ENCODE peak calls at places on chromosome 19, in nine cellular contexts. One of them, this sample, is unnamed.

GRCh38 chr19:49331616-49332055 is 3.6 kb upstream of the CD37 start:
- DNase-seq in A549: peak
- DNase-seq in fibroblast of lung: peak
- DNase-seq in PC-3: peak
- DNase-seq in GM23338: peak
- DNase-seq in hepatocyte: peak
- DNase-seq in PC-9: peak
- DNase-seq in mammary epithelial cell: peak
- DNase-seq in IMR-90: peak
- DNase-seq in this sample: peak

GRCh38 chr19:35718345-35719041 is 690 bp downstream of the KMT2B start:
- DNase-seq in A549: peak
- DNase-seq in fibroblast of lung: peak
- DNase-seq in PC-3: peak
- DNase-seq in GM23338: peak
- DNase-seq in hepatocyte: peak
- DNase-seq in PC-9: no peak
- DNase-seq in mammary epithelial cell: peak
- DNase-seq in IMR-90: no peak
- DNase-seq in this sample: peak

GRCh38 chr19:36771275-36772231 is 1.1 kb downstream of the ZNF850 start:
- DNase-seq in A549: no peak
- DNase-seq in fibroblast of lung: peak
- DNase-seq in PC-3: peak
- DNase-seq in GM23338: peak
- DNase-seq in hepatocyte: peak
- DNase-seq in PC-9: peak
- DNase-seq in mammary epithelial cell: peak
- DNase-seq in IMR-90: peak
- DNase-seq in this sample: peak

GRCh38 chr19:17949956-17950309 is 17.0 kb upstream of the KCNN1 start:
- DNase-seq in A549: no peak
- DNase-seq in fibroblast of lung: no peak
- DNase-seq in PC-3: peak
- DNase-seq in GM23338: peak
- DNase-seq in hepatocyte: no peak
- DNase-seq in PC-9: no peak
- DNase-seq in mammary epithelial cell: no peak
- DNase-seq in IMR-90: no peak
- DNase-seq in this sample: no peak

GRCh38 chr19:55447421-55448174 is 4.5 kb upstream of the SHISA7 start:
- DNase-seq in A549: peak
- DNase-seq in fibroblast of lung: no peak
- DNase-seq in PC-3: peak
- DNase-seq in GM23338: peak
- DNase-seq in hepatocyte: no peak
- DNase-seq in PC-9: peak
- DNase-seq in mammary epithelial cell: peak
- DNase-seq in IMR-90: peak
- DNase-seq in this sample: peak

GRCh38 chr19:55253264-55253663 is 5.6 kb downstream of the PPP6R1 start:
- DNase-seq in A549: no peak
- DNase-seq in fibroblast of lung: no peak
- DNase-seq in PC-3: no peak
- DNase-seq in GM23338: no peak
- DNase-seq in hepatocyte: no peak
- DNase-seq in PC-9: no peak
- DNase-seq in mammary epithelial cell: no peak
- DNase-seq in IMR-90: no peak
- DNase-seq in this sample: no peak

GRCh38 chr19:38111898-38112297 is 112.1 kb downstream of the DPF1 start:
- DNase-seq in A549: no peak
- DNase-seq in fibroblast of lung: no peak
- DNase-seq in PC-3: no peak
- DNase-seq in GM23338: no peak
- DNase-seq in hepatocyte: no peak
- DNase-seq in PC-9: no peak
- DNase-seq in mammary epithelial cell: no peak
- DNase-seq in IMR-90: no peak
- DNase-seq in this sample: no peak

GRCh38 chr19:51572908-51573307 is 1.8 kb downstream of the ZNF175 start:
- DNase-seq in A549: no peak
- DNase-seq in fibroblast of lung: peak
- DNase-seq in PC-3: peak
- DNase-seq in GM23338: no peak
- DNase-seq in hepatocyte: no peak
- DNase-seq in PC-9: no peak
- DNase-seq in mammary epithelial cell: peak
- DNase-seq in IMR-90: peak
- DNase-seq in this sample: peak

GRCh38 chr19:56132316-56132822 is 8.7 kb upstream of the ZNF444 start:
- DNase-seq in A549: no peak
- DNase-seq in fibroblast of lung: peak
- DNase-seq in PC-3: no peak
- DNase-seq in GM23338: no peak
- DNase-seq in hepatocyte: peak
- DNase-seq in PC-9: peak
- DNase-seq in mammary epithelial cell: no peak
- DNase-seq in IMR-90: peak
- DNase-seq in this sample: peak

GRCh38 chr19:11387154-11388034 is 3.3 kb upstream of the EPOR start:
- DNase-seq in A549: no peak
- DNase-seq in fibroblast of lung: no peak
- DNase-seq in PC-3: no peak
- DNase-seq in GM23338: no peak
- DNase-seq in hepatocyte: no peak
- DNase-seq in PC-9: no peak
- DNase-seq in mammary epithelial cell: no peak
- DNase-seq in IMR-90: no peak
- DNase-seq in this sample: peak

GRCh38 chr19:34173145-34173956 is 1.0 kb downstream of the LSM14A start:
- DNase-seq in A549: peak
- DNase-seq in fibroblast of lung: peak
- DNase-seq in PC-3: peak
- DNase-seq in GM23338: peak
- DNase-seq in hepatocyte: peak
- DNase-seq in PC-9: peak
- DNase-seq in mammary epithelial cell: peak
- DNase-seq in IMR-90: peak
- DNase-seq in this sample: peak

GRCh38 chr19:12880551-12881171 is 588 bp downstream of the DNASE2 start:
- DNase-seq in A549: no peak
- DNase-seq in fibroblast of lung: peak
- DNase-seq in PC-3: peak
- DNase-seq in GM23338: peak
- DNase-seq in hepatocyte: peak
- DNase-seq in PC-9: no peak
- DNase-seq in mammary epithelial cell: no peak
- DNase-seq in IMR-90: peak
- DNase-seq in this sample: peak

GRCh38 chr19:10430505-10431253 is 10.3 kb downstream of the PDE4A start:
- DNase-seq in A549: no peak
- DNase-seq in fibroblast of lung: peak
- DNase-seq in PC-3: peak
- DNase-seq in GM23338: peak
- DNase-seq in hepatocyte: peak
- DNase-seq in PC-9: peak
- DNase-seq in mammary epithelial cell: no peak
- DNase-seq in IMR-90: peak
- DNase-seq in this sample: peak

GRCh38 chr19:6223461-6224307 is 56.1 kb downstream of the MLLT1 start:
- DNase-seq in A549: no peak
- DNase-seq in fibroblast of lung: no peak
- DNase-seq in PC-3: no peak
- DNase-seq in GM23338: no peak
- DNase-seq in hepatocyte: no peak
- DNase-seq in PC-9: no peak
- DNase-seq in mammary epithelial cell: no peak
- DNase-seq in IMR-90: no peak
- DNase-seq in this sample: peak
- TF ChIP-seq CTCF in A549: no peak
- TF ChIP-seq CTCF in fibroblast of lung: no peak
- TF ChIP-seq CTCF in PC-3: no peak
- TF ChIP-seq CTCF in GM23338: no peak
- TF ChIP-seq CTCF in hepatocyte: no peak
- TF ChIP-seq CTCF in PC-9: no peak
- TF ChIP-seq CTCF in mammary epithelial cell: no peak
- TF ChIP-seq CTCF in IMR-90: no peak
- TF ChIP-seq CTCF in this sample: no peak

GRCh38 chr19:3142292-3142670 is 6.4 kb downstream of the GNA15 start:
- DNase-seq in A549: peak
- DNase-seq in fibroblast of lung: peak
- DNase-seq in PC-3: peak
- DNase-seq in GM23338: no peak
- DNase-seq in hepatocyte: no peak
- DNase-seq in PC-9: peak
- DNase-seq in mammary epithelial cell: peak
- DNase-seq in IMR-90: peak
- DNase-seq in this sample: peak

GRCh38 chr19:3146677-3147100 is 10.9 kb downstream of the GNA15 start:
- DNase-seq in A549: no peak
- DNase-seq in fibroblast of lung: no peak
- DNase-seq in PC-3: peak
- DNase-seq in GM23338: peak
- DNase-seq in hepatocyte: no peak
- DNase-seq in PC-9: no peak
- DNase-seq in mammary epithelial cell: no peak
- DNase-seq in IMR-90: no peak
- DNase-seq in this sample: peak

GRCh38 chr19:3145909-3146676 is 10.3 kb downstream of the GNA15 start:
- DNase-seq in A549: no peak
- DNase-seq in fibroblast of lung: no peak
- DNase-seq in PC-3: no peak
- DNase-seq in GM23338: no peak
- DNase-seq in hepatocyte: no peak
- DNase-seq in PC-9: no peak
- DNase-seq in mammary epithelial cell: no peak
- DNase-seq in IMR-90: no peak
- DNase-seq in this sample: no peak

GRCh38 chr19:3140667-3141038 is 4.8 kb downstream of the GNA15 start:
- DNase-seq in A549: no peak
- DNase-seq in fibroblast of lung: no peak
- DNase-seq in PC-3: no peak
- DNase-seq in GM23338: no peak
- DNase-seq in hepatocyte: no peak
- DNase-seq in PC-9: no peak
- DNase-seq in mammary epithelial cell: no peak
- DNase-seq in IMR-90: no peak
- DNase-seq in this sample: no peak

DNA sequence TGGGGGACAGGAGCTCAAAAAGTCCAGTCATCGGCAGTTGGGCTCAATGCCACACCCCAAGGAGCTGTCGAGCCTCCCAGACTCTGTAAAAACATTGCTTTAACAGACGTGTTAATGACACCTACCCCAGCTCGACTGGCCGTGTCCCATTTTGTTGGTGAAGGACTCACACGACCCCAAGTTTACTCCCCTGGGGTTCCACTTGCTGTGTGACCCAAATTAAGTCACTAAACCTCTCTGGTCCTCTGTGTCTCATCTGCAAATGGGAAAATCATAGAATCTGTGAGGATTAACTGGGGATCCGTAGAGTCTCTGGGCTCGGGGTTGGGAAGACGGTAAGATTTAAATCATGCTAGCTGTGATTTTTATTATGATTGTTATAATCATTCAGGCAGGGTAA is 7.1 kb downstream of the GNA15 start:
- DNase-seq in A549: no peak
- DNase-seq in fibroblast of lung: no peak
- DNase-seq in PC-3: no peak
- DNase-seq in GM23338: no peak
- DNase-seq in hepatocyte: no peak
- DNase-seq in PC-9: no peak
- DNase-seq in mammary epithelial cell: no peak
- DNase-seq in IMR-90: no peak
- DNase-seq in this sample: no peak
- H3K4me2 ChIP-seq in A549: no peak
- H3K4me2 ChIP-seq in fibroblast of lung: no peak
- H3K4me2 ChIP-seq in PC-3: no peak
- H3K4me2 ChIP-seq in GM23338: no peak
- H3K4me2 ChIP-seq in hepatocyte: no peak
- H3K4me2 ChIP-seq in PC-9: no peak
- H3K4me2 ChIP-seq in mammary epithelial cell: peak
- H3K4me2 ChIP-seq in IMR-90: no peak
- H3K4me2 ChIP-seq in this sample: no peak

DNA sequence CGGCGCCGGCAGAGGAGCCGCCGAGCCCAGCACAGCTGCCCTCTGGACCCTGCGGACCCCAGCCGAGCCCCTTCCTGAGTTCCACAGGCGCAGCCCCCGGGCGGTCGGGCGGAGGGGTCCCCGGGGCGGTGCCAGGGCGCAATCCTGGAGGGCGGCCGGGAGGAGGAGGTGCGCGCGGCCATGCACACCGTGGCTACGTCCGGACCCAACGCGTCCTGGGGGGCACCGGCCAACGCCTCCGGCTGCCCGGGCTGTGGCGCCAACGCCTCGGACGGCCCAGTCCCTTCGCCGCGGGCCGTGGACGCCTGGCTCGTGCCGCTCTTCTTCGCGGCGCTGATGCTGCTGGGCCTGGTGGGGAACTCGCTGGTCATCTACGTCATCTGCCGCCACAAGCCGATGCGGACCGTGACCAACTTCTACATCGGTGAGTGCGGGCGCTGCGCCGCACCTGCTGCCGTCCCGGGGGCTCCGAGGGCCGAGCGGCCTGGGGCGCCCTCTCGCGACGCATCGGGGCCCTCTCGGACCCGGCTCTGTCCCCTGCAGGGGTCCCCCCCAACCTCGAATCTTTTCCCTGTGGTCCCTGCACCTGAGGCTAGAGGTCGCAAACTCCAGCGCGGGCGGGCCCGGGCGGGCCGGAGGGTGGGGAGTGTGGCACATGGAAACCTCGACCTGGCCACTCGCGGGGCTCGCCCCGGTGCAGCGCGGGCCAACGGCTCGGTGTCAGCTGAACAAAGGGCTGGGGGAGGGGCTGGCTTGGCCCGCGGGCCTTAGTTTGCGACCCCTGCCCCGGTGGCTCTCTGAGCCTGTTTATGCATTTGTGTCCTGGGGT is at the start of gene KISS1R:
- DNase-seq in A549: peak
- DNase-seq in fibroblast of lung: no peak
- DNase-seq in PC-3: peak
- DNase-seq in GM23338: peak
- DNase-seq in hepatocyte: peak
- DNase-seq in PC-9: no peak
- DNase-seq in mammary epithelial cell: no peak
- DNase-seq in IMR-90: peak
- DNase-seq in this sample: peak
- TF ChIP-seq CTCF in A549: peak
- TF ChIP-seq CTCF in fibroblast of lung: peak
- TF ChIP-seq CTCF in PC-3: peak
- TF ChIP-seq CTCF in GM23338: peak
- TF ChIP-seq CTCF in hepatocyte: peak
- TF ChIP-seq CTCF in PC-9: peak
- TF ChIP-seq CTCF in mammary epithelial cell: peak
- TF ChIP-seq CTCF in IMR-90: peak
- TF ChIP-seq CTCF in this sample: peak

DNA sequence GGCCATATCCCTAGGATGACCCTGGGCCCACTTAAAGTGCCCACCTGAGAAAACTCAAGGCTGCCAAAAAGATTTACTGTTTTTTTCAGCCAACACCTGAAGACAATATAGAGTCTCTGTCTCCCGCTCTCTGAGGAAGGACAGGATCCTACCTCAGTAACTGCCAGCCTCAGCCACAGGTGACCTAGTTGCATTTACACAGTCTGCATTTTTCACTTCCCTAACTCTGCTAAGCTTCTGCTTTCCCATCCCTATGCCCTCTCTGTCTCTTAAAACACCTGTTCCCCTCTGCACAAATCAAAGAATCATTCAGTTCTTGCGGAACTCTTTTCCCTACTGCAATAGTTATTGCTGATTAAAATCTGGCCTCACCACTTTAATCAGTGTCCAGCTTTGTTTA is 609.5 kb downstream of the UQCRFS1 start:
- DNase-seq in A549: no peak
- DNase-seq in fibroblast of lung: no peak
- DNase-seq in PC-3: no peak
- DNase-seq in GM23338: no peak
- DNase-seq in hepatocyte: no peak
- DNase-seq in PC-9: no peak
- DNase-seq in mammary epithelial cell: no peak
- DNase-seq in IMR-90: no peak
- DNase-seq in this sample: no peak
- H3K4me2 ChIP-seq in A549: no peak
- H3K4me2 ChIP-seq in fibroblast of lung: no peak
- H3K4me2 ChIP-seq in PC-3: no peak
- H3K4me2 ChIP-seq in GM23338: no peak
- H3K4me2 ChIP-seq in hepatocyte: no peak
- H3K4me2 ChIP-seq in PC-9: no peak
- H3K4me2 ChIP-seq in mammary epithelial cell: no peak
- H3K4me2 ChIP-seq in IMR-90: no peak
- H3K4me2 ChIP-seq in this sample: no peak